ENCODE peak calls at places on chromosome 2, in six cellular contexts. One of them, this sample, is unnamed.

GRCh38 chr2:238956676-238957075 is 108.8 kb downstream of the TWIST2 start:
- DNase-seq in HepG2: no peak
- DNase-seq in K562: no peak
- DNase-seq in H1: no peak
- DNase-seq in GM12891: no peak
- DNase-seq in GM12878: no peak
- DNase-seq in this sample: no peak

GRCh38 chr2:91477731-91478672 is 2786.5 kb downstream of the RPIA start:
- DNase-seq in HepG2: no peak
- DNase-seq in K562: peak; percentile 20
- DNase-seq in H1: no peak
- DNase-seq in GM12891: peak; percentile 31
- DNase-seq in GM12878: no peak
- DNase-seq in this sample: no peak

GRCh38 chr2:102159295-102159694 is 16.7 kb downstream of the IL1R1 start:
- DNase-seq in HepG2: peak; percentile 34
- DNase-seq in K562: no peak
- DNase-seq in H1: no peak
- DNase-seq in GM12891: no peak
- DNase-seq in GM12878: no peak
- DNase-seq in this sample: no peak

GRCh38 chr2:26786207-26787023 is 559 bp downstream of the CENPA start:
- DNase-seq in HepG2: no peak
- DNase-seq in K562: no peak
- DNase-seq in H1: no peak
- DNase-seq in GM12891: peak; percentile 36
- DNase-seq in GM12878: no peak
- DNase-seq in this sample: peak; percentile 39

GRCh38 chr2:100731535-100731981 is 88.4 kb upstream of the NPAS2 start:
- DNase-seq in HepG2: no peak
- DNase-seq in K562: no peak
- DNase-seq in H1: no peak
- DNase-seq in GM12891: no peak
- DNase-seq in GM12878: no peak
- DNase-seq in this sample: no peak

GRCh38 chr2:171226471-171226870 is 65.8 kb upstream of the TLK1 start:
- DNase-seq in HepG2: no peak
- DNase-seq in K562: no peak
- DNase-seq in H1: no peak
- DNase-seq in GM12891: no peak
- DNase-seq in GM12878: no peak
- DNase-seq in this sample: no peak

GRCh38 chr2:71277536-71278103 is 50.7 kb upstream of the PAIP2B start:
- DNase-seq in HepG2: peak; percentile 31
- DNase-seq in K562: peak; percentile 15
- DNase-seq in H1: no peak
- DNase-seq in GM12891: no peak
- DNase-seq in GM12878: no peak
- DNase-seq in this sample: peak; percentile 7

GRCh38 chr2:240397542-240397916 is 37.9 kb upstream of the GPC1 start:
- DNase-seq in HepG2: no peak
- DNase-seq in K562: no peak
- DNase-seq in H1: no peak
- DNase-seq in GM12891: no peak
- DNase-seq in GM12878: no peak
- DNase-seq in this sample: no peak

GRCh38 chr2:161946489-161947107 is 127.4 kb downstream of the DPP4 start:
- DNase-seq in HepG2: peak; percentile 18
- DNase-seq in K562: no peak
- DNase-seq in H1: no peak
- DNase-seq in GM12891: no peak
- DNase-seq in GM12878: no peak
- DNase-seq in this sample: no peak

GRCh38 chr2:100887713-100888112 is 67.8 kb downstream of the NPAS2 start:
- DNase-seq in HepG2: no peak
- DNase-seq in K562: no peak
- DNase-seq in H1: no peak
- DNase-seq in GM12891: no peak
- DNase-seq in GM12878: no peak
- DNase-seq in this sample: no peak

GRCh38 chr2:200158586-200159365 is 147.7 kb upstream of the SPATS2L start:
- DNase-seq in HepG2: no peak
- DNase-seq in K562: no peak
- DNase-seq in H1: no peak
- DNase-seq in GM12891: no peak
- DNase-seq in GM12878: no peak
- DNase-seq in this sample: no peak

GRCh38 chr2:215796160-215796559 is 217.2 kb downstream of the MREG start:
- DNase-seq in HepG2: no peak
- DNase-seq in K562: no peak
- DNase-seq in H1: no peak
- DNase-seq in GM12891: no peak
- DNase-seq in GM12878: no peak
- DNase-seq in this sample: no peak

GRCh38 chr2:118989481-118989880 is 47.5 kb downstream of the MARCO start:
- DNase-seq in HepG2: no peak
- DNase-seq in K562: no peak
- DNase-seq in H1: no peak
- DNase-seq in GM12891: no peak
- DNase-seq in GM12878: no peak
- DNase-seq in this sample: no peak

GRCh38 chr2:143559202-143559601 is 430.0 kb downstream of the ARHGAP15 start:
- DNase-seq in HepG2: no peak
- DNase-seq in K562: no peak
- DNase-seq in H1: no peak
- DNase-seq in GM12891: no peak
- DNase-seq in GM12878: no peak
- DNase-seq in this sample: no peak

GRCh38 chr2:120820263-120820884 is 84.7 kb downstream of the GLI2 start:
- DNase-seq in HepG2: no peak
- DNase-seq in K562: no peak
- DNase-seq in H1: no peak
- DNase-seq in GM12891: no peak
- DNase-seq in GM12878: no peak
- DNase-seq in this sample: no peak

GRCh38 chr2:55885129-55885943 is 38.2 kb downstream of the EFEMP1 start:
- DNase-seq in HepG2: no peak
- DNase-seq in K562: no peak
- DNase-seq in H1: no peak
- DNase-seq in GM12891: no peak
- DNase-seq in GM12878: no peak
- DNase-seq in this sample: no peak

GRCh38 chr2:174438146-174438886 is 42.8 kb downstream of the SCRN3 start:
- DNase-seq in HepG2: no peak
- DNase-seq in K562: no peak
- DNase-seq in H1: no peak
- DNase-seq in GM12891: no peak
- DNase-seq in GM12878: no peak
- DNase-seq in this sample: no peak

GRCh38 chr2:45533771-45534170 is 77.3 kb downstream of the SRBD1 start:
- DNase-seq in HepG2: no peak
- DNase-seq in K562: no peak
- DNase-seq in H1: no peak
- DNase-seq in GM12891: no peak
- DNase-seq in GM12878: no peak
- DNase-seq in this sample: no peak

GRCh38 chr2:100674671-100675070 is 111.9 kb downstream of the PDCL3 start:
- DNase-seq in HepG2: no peak
- DNase-seq in K562: no peak
- DNase-seq in H1: no peak
- DNase-seq in GM12891: no peak
- DNase-seq in GM12878: no peak
- DNase-seq in this sample: no peak

GRCh38 chr2:64654063-64654811 is 524 bp upstream of the SERTAD2 start:
- DNase-seq in HepG2: peak; percentile 87
- DNase-seq in K562: no peak
- DNase-seq in H1: peak; percentile 44
- DNase-seq in GM12891: peak; percentile 56
- DNase-seq in GM12878: no peak
- DNase-seq in this sample: no peak

GRCh38 chr2:204175552-204176271 is 239.1 kb downstream of the ICOS start:
- DNase-seq in HepG2: peak; percentile 34
- DNase-seq in K562: no peak
- DNase-seq in H1: no peak
- DNase-seq in GM12891: no peak
- DNase-seq in GM12878: no peak
- DNase-seq in this sample: no peak

GRCh38 chr2:52253605-52254004 is 1221.7 kb upstream of the NRXN1 start:
- DNase-seq in HepG2: no peak
- DNase-seq in K562: no peak
- DNase-seq in H1: no peak
- DNase-seq in GM12891: no peak
- DNase-seq in GM12878: no peak
- DNase-seq in this sample: no peak

GRCh38 chr2:205758051-205758450 is 75.8 kb downstream of the NRP2 start:
- DNase-seq in HepG2: no peak
- DNase-seq in K562: no peak
- DNase-seq in H1: no peak
- DNase-seq in GM12891: no peak
- DNase-seq in GM12878: no peak
- DNase-seq in this sample: no peak

GRCh38 chr2:100679211-100679610 is 116.4 kb downstream of the PDCL3 start:
- DNase-seq in HepG2: no peak
- DNase-seq in K562: no peak
- DNase-seq in H1: no peak
- DNase-seq in GM12891: no peak
- DNase-seq in GM12878: no peak
- DNase-seq in this sample: no peak

DNA sequence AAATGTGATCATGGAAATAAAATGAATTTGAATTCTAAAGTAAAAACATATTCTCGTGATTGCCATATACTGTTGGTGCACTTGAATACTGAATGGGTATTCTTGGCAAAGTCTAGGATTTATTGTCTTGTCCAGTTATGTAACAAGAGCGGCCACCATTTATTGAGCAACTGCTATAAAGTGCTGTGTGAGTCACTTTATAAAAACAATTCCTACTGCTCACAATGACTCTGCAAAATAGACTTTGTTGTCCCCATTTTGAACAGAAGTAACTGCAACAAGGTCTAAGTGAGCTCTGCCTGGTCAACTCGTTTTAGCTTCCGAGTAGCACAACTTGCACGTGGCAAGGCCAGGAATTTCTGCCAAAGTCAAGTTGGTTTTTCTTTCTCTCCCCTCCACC is 995.6 kb upstream of the FANCL start:
- DNase-seq in HepG2: no peak
- DNase-seq in K562: no peak
- DNase-seq in H1: no peak
- DNase-seq in GM12891: no peak
- DNase-seq in GM12878: no peak
- DNase-seq in this sample: no peak
- TF ChIP-seq TAF1 in HepG2: no peak
- TF ChIP-seq TAF1 in K562: no peak
- TF ChIP-seq TAF1 in H1: no peak
- TF ChIP-seq TAF1 in GM12891: no peak
- TF ChIP-seq TAF1 in GM12878: no peak
- TF ChIP-seq TAF1 in this sample: no peak

DNA sequence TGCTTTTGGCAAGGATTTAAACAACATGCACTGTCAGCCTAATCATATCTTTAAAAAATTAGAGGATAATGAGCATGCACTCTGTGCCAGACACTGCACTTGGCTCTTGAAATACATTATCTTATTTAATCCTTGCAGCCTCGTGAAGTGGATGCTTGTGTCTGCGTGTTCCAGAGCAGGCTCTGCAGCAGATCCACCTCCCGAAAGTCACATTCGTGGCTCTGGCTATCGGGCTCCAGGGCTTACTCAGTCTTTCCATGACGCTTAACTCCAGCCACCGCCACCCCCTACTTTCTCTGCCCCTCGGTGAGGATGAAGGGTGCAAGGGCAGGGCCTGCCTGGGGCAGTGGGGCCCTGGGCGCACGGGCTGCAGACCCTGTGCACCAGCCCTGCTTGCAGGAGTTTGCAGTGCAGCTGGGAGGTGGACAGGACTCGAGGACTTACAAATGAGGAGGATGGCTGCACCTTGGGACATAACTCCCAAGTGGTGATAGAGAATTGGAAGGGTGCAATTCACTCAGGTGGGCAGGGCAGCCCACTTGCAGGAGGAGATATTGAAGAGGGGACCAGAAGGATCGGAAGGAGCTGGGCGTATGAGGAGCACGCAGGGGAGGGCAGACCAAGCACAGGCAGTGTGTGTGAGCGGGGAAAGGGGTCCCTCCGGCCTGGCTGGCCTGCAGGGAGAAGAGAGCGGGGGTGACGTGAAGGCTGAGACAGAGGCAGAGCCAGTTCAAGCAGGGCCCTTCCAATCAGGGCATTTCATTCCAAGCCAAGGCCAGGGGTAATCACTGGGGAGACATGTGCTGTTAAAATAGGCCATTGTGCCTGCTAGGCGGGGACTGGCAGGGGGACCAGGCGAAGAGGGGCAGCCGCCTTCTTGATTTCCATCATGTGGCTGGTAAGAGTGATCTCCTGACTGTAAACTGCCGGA is 62.0 kb downstream of the ACKR3 start:
- DNase-seq in HepG2: no peak
- DNase-seq in K562: no peak
- DNase-seq in H1: no peak
- DNase-seq in GM12891: no peak
- DNase-seq in GM12878: no peak
- DNase-seq in this sample: no peak
- TF ChIP-seq POLR2A in HepG2: no peak
- TF ChIP-seq POLR2A in K562: no peak
- TF ChIP-seq POLR2A in H1: no peak
- TF ChIP-seq POLR2A in GM12891: no peak
- TF ChIP-seq POLR2A in GM12878: no peak
- TF ChIP-seq POLR2A in this sample: no peak

DNA sequence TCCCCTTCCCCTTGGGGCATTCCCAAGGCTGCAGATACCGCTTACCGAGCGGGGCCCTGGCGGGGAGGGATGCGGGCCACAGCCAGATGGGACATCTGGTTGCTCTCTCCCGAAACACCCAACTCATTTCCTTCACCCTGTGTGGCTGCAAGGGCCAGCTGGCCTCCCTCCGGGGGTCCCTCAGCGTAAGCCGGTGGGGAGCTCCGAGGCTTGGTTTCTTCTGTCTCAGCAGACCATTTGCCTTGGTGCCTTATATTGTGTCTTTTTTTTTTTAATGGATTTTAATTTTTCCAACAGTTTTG is 107.6 kb upstream of the ODC1 start:
- DNase-seq in HepG2: no peak
- DNase-seq in K562: no peak
- DNase-seq in H1: no peak
- DNase-seq in GM12891: no peak
- DNase-seq in GM12878: no peak
- DNase-seq in this sample: no peak
- TF ChIP-seq TAF1 in HepG2: no peak
- TF ChIP-seq TAF1 in K562: no peak
- TF ChIP-seq TAF1 in H1: no peak
- TF ChIP-seq TAF1 in GM12891: no peak
- TF ChIP-seq TAF1 in GM12878: no peak
- TF ChIP-seq TAF1 in this sample: no peak

GRCh38 chr2:236576053-236576452 is 6.4 kb downstream of the ACKR3 start:
- DNase-seq in HepG2: no peak
- DNase-seq in K562: no peak
- DNase-seq in H1: peak; percentile 23
- DNase-seq in GM12891: no peak
- DNase-seq in GM12878: no peak
- DNase-seq in this sample: no peak
- TF ChIP-seq POLR2A in HepG2: no peak
- TF ChIP-seq POLR2A in K562: no peak
- TF ChIP-seq POLR2A in H1: no peak
- TF ChIP-seq POLR2A in GM12891: no peak
- TF ChIP-seq POLR2A in GM12878: no peak
- TF ChIP-seq POLR2A in this sample: no peak

This sample was measured in GM12892.